ENCODE peak calls at places on chromosomes 3 and 15, in six cellular contexts. Q, W, F, P, U and Z are unnamed samples.

GRCh38 chr3:196169836-196170240 is 41.4 kb downstream of the ZDHHC19 start:
- ATAC-seq in Q (peak; percentile 30), F (peak; percentile 76), W (no peak), U (peak; percentile 70), P (peak; percentile 58), Z (no peak)

GRCh38 chr3:37787027-37787868 is 74.4 kb upstream of the CTDSPL start:
- ATAC-seq in U (no peak), F (no peak), P (no peak), Q (no peak), W (no peak), Z (peak; percentile 82)

GRCh38 chr3:47890832-47891620 is 88.1 kb downstream of the DHX30 start:
- ATAC-seq in W (no peak), Q (peak; percentile 29), P (no peak), F (no peak), U (no peak), Z (peak; percentile 94)

GRCh38 chr15:70320077-70320830 is 222.5 kb upstream of the TLE3 start:
- ATAC-seq in F (no peak), Q (no peak), P (no peak), U (peak; percentile 55), W (no peak), Z (no peak)

GRCh38 chr15:32730677-32731654 is 13.2 kb downstream of the GREM1 start:
- ATAC-seq in U (peak; percentile 58), W (no peak), Q (peak; percentile 93), P (peak; percentile 83), F (peak; percentile 73), Z (no peak)

GRCh38 chr15:42784705-42785104 is 47.8 kb upstream of the CDAN1 start:
- ATAC-seq in Q (no peak), F (no peak), U (no peak), P (no peak), W (no peak), Z (no peak)

GRCh38 chr15:86570738-86571137 is 491.1 kb downstream of the AGBL1 start:
- ATAC-seq in P (no peak), U (no peak), F (peak; percentile 58), W (no peak), Q (no peak), Z (no peak)

GRCh38 chr15:65773386-65774111 is 18.5 kb downstream of the DENND4A start:
- ATAC-seq in P (no peak), Q (no peak), W (no peak), U (peak; percentile 78), F (no peak), Z (no peak)

GRCh38 chr15:31323627-31324026 is 3.0 kb upstream of the KLF13 start:
- ATAC-seq in Q (no peak), W (no peak), U (peak; percentile 9), P (no peak), F (no peak), Z (no peak)

GRCh38 chr3:105829229-105829628 is 39.6 kb downstream of the CBLB start:
- ATAC-seq in U (no peak), Q (peak; percentile 42), P (no peak), F (no peak), W (no peak), Z (no peak)

GRCh38 chr3:107674371-107674770 is 151.6 kb downstream of the BBX start:
- ATAC-seq in Q (no peak), U (no peak), P (no peak), W (no peak), F (no peak), Z (no peak)

GRCh38 chr3:98645039-98645438 is 51.6 kb upstream of the CPOX start:
- ATAC-seq in F (peak; percentile 63), W (no peak), Q (no peak), P (no peak), U (peak; percentile 55), Z (no peak)

GRCh38 chr3:43872901-43873300 is 182.2 kb downstream of the ABHD5 start:
- ATAC-seq in Q (peak; percentile 59), F (no peak), U (no peak), W (peak; percentile 61), P (no peak), Z (no peak)

GRCh38 chr15:64284037-64284436 is 71.9 kb downstream of the CSNK1G1 start:
- ATAC-seq in F (no peak), U (no peak), Q (no peak), P (no peak), W (no peak), Z (no peak)

GRCh38 chr3:8548502-8549300 is 47.1 kb downstream of the LMCD1 start:
- ATAC-seq in F (no peak), P (no peak), Q (no peak), W (no peak), U (no peak), Z (no peak)

GRCh38 chr15:58932791-58933310 is 628 bp downstream of the SLTM start:
- ATAC-seq in P (peak; percentile 52), Q (peak; percentile 59), F (peak; percentile 52), W (no peak), U (peak; percentile 47), Z (peak; percentile 42)

GRCh38 chr15:58934521-58934920 is 1.0 kb upstream of the SLTM start:
- ATAC-seq in P (no peak), Q (no peak), W (no peak), U (no peak), F (no peak), Z (no peak)

GRCh38 chr15:58934114-58934447 is 602 bp upstream of the SLTM start:
- ATAC-seq in Q (peak; percentile 9), W (peak; percentile 65), P (peak; percentile 37), F (no peak), U (no peak), Z (no peak)

GRCh38 chr15:58931985-58932384 is 1.5 kb downstream of the SLTM start:
- ATAC-seq in W (no peak), P (no peak), Q (peak; percentile 23), F (no peak), U (peak; percentile 19), Z (no peak)

DNA sequence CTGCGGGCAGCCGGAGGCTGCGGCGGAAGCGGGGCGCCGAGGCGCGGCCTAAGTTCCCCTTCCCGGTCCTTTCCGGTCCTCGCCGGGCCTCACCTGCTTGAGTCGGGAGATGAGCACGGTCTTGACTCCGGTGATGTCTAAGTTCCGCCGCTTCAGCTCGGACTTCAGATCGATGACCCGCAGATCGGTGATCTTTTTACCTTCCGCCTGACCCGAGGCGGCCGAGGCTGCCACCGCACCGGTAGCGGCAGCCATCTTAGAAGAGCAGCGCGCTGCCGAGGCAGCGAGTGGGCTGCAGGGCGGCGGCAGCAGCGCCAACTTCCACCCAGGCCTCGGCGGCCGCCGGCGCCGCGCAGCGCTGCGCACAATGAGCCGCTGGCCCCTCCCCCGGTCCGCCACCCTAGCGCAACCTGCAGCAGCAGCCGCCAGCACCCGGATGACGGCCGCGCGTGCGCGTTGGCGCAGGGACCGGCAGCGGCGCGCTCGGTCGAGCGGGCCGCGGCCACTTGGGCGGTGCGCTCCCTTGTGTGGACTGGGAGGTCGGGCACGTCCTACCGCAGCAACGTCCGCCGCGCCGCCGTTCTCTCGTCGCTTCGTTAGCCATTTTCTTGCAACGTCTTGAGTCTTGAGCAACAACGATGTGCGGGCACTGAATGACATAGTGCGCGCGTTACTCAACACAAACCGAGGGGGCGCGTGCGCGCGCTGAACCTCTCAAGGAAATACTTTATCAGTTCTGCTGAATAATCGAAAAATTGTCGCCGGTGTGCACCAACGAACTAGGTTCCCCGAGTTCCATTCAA is at the start of gene SLTM:
- ATAC-seq in P (peak; percentile 97), Q (peak; percentile 96), F (peak; percentile 97), W (peak; percentile 98), U (peak; percentile 96), Z (peak; percentile 96)
- TF ChIP-seq EP300 in P (no peak), Q (no peak), F (no peak), W (no peak), U (peak; percentile 39), Z (no peak)

GRCh38 chr3:46778101-46778500 is 60.4 kb upstream of the PRSS50 start:
- ATAC-seq in Q (no peak), W (no peak), U (no peak), P (no peak), F (no peak), Z (no peak)
- H3K9me3 ChIP-seq in Q (no peaks in the 10 kb centered on the region), W (peaks cover 20% of the 10 kb centered on the region), U (no peaks in the 10 kb centered on the region), P (no peaks in the 10 kb centered on the region), F (peaks cover 7% of the 10 kb centered on the region), Z (no peaks in the 10 kb centered on the region)

DNA sequence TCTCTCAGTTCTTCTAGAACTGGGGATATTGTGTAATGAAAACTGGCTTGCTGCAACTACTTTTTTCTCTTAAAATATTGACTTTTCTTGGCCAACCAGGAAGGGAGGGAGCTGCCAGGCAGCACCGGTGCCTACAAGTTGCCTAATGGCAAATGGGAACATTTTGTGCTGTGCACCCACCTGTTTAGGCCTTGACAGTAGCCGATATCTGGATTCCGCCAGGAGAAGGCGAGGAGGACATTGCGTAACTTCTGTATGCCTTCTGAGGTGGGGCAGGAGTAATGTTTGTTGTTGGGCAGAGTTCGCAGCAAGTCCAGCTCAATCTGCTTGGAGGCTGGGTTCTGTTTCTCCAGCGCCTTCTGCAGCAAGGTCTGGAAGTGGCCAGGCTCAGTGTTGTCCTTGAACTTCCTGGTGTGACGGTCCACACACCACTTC is 64.9 kb downstream of the TBC1D2B start:
- ATAC-seq in U (no peak), P (peak; percentile 87), W (peak; percentile 75), Q (no peak), F (peak; percentile 81), Z (peak; percentile 45)
- TF ChIP-seq EP300 in U (no peak), P (peak; percentile 30), W (no peak), Q (no peak), F (peak; percentile 87), Z (no peak)

GRCh38 chr15:25061808-25062550 is 107.2 kb downstream of the SNRPN start:
- ATAC-seq in P (no peak), U (no peak), Q (no peak), W (no peak), F (no peak), Z (no peak)

GRCh38 chr15:25060472-25060803 is 105.7 kb downstream of the SNRPN start:
- ATAC-seq in P (no peak), W (no peak), F (no peak), Q (no peak), U (no peak), Z (no peak)

GRCh38 chr15:25065286-25065685 is 110.5 kb downstream of the SNRPN start:
- ATAC-seq in W (no peak), Q (no peak), U (no peak), F (no peak), P (no peak), Z (no peak)

GRCh38 chr15:25060996-25061620 is 106.3 kb downstream of the SNRPN start:
- ATAC-seq in F (no peak), Q (no peak), W (no peak), U (no peak), P (no peak), Z (no peak)

GRCh38 chr15:25062551-25063430 is 108.0 kb downstream of the SNRPN start:
- ATAC-seq in Q (no peak), F (no peak), U (no peak), W (no peak), P (no peak), Z (no peak)
- H3K9me3 ChIP-seq in Q (peaks cover 2% of the 10 kb centered on the region), F (peaks cover 100% of the 10 kb centered on the region), U (peaks cover 74% of the 10 kb centered on the region), W (peaks cover 71% of the 10 kb centered on the region), P (peaks cover 100% of the 10 kb centered on the region), Z (peaks cover 100% of the 10 kb centered on the region)

DNA sequence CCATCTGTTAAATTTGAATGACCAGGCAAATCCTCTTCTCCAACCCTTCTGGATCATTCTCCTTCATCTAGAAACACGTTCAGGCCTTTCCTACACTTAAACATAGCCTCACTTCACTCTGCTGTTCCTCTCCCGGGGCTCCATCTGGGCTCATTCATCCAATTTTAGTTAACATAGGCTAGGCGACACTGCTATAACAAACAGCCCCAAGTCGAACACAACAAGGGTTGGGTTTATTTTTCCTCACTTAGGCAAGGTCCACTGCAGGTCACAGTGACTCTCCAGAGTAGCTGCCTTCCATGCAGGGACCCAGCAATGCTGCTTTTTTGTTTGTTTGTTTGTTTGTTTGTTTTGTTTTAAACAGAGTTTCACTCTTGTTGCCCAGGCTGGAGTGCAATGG is 250.8 kb downstream of the XXYLT1 start:
- ATAC-seq in Q (no peak), P (no peak), W (no peak), U (no peak), F (no peak), Z (no peak)
- TF ChIP-seq EP300 in Q (no peak), P (no peak), W (no peak), U (no peak), F (no peak), Z (no peak)